ENCODE peak calls at places on chromosomes 13 and 19, in ten cellular contexts. N, E, T, A, K, V, S, X, J and W are unnamed samples.

GRCh38 chr19:31127132-31127967 is 221.9 kb downstream of the TSHZ3 start:
- DNase-seq in K (no peak), V (no peak), A (peak), S (peak), J (no peak), X (no peak), E (no peak), N (peak), T (peak), W (peak)

GRCh38 chr13:29684441-29684840 is 89.0 kb upstream of the SLC7A1 start:
- DNase-seq in J (no peak), K (no peak), A (no peak), S (no peak), N (no peak), V (no peak), T (no peak), E (no peak), X (no peak), W (peak)

GRCh38 chr19:18093439-18094161 is 4.0 kb upstream of the MAST3 start:
- DNase-seq in N (no peak), K (no peak), A (peak), J (no peak), X (no peak), V (no peak), T (no peak), E (no peak), S (no peak), W (peak)

GRCh38 chr19:50207730-50208129 is 4.3 kb downstream of the MYH14 start:
- DNase-seq in T (no peak), X (no peak), S (no peak), N (no peak), E (no peak), K (no peak), A (no peak), V (no peak), J (no peak), W (no peak)

GRCh38 chr19:17302391-17303166 is 646 bp downstream of the ABHD8 start:
- DNase-seq in A (no peak), T (peak), X (no peak), V (peak), K (no peak), J (no peak), S (no peak), N (peak), E (no peak), W (no peak)

GRCh38 chr13:108194435-108194936 is 20.9 kb downstream of the LIG4 start:
- DNase-seq in S (no peak), N (no peak), K (no peak), X (no peak), V (no peak), T (no peak), J (no peak), A (no peak), E (no peak), W (no peak)

GRCh38 chr13:45989607-45990006 is 62.9 kb downstream of the ZC3H13 start:
- DNase-seq in V (no peak), N (no peak), K (no peak), E (no peak), S (no peak), X (no peak), J (no peak), T (no peak), A (no peak), W (peak)

GRCh38 chr19:11422163-11423068 is 3.3 kb upstream of the RGL3 start:
- DNase-seq in V (peak), X (peak), K (peak), A (peak), S (peak), J (peak), E (peak), N (peak), T (peak), W (no peak)

GRCh38 chr13:20035130-20035529 is 76.6 kb downstream of the ZMYM2 start:
- DNase-seq in K (no peak), V (no peak), N (no peak), X (no peak), T (no peak), S (no peak), A (no peak), E (no peak), J (no peak), W (no peak)

GRCh38 chr19:11448923-11449554 is 13.6 kb downstream of the PRKCSH start:
- DNase-seq in V (no peak), N (peak), A (no peak), E (no peak), T (no peak), K (no peak), X (no peak), J (no peak), S (no peak), W (no peak)

GRCh38 chr13:75478659-75479058 is 3.3 kb downstream of the TBC1D4 start:
- DNase-seq in K (no peak), V (no peak), T (no peak), X (no peak), A (no peak), J (no peak), S (no peak), N (no peak), E (no peak), W (no peak)

GRCh38 chr19:3665681-3666544 is 34.4 kb downstream of the PIP5K1C start:
- DNase-seq in X (peak), K (no peak), E (no peak), S (peak), N (peak), V (peak), J (peak), T (peak), A (peak), W (no peak)

GRCh38 chr13:81223784-81224501 is 883.0 kb upstream of the SPRY2 start:
- DNase-seq in E (no peak), V (no peak), N (no peak), T (no peak), S (no peak), A (no peak), X (no peak), K (no peak), J (no peak), W (no peak)

GRCh38 chr19:17676295-17676694 is 11.9 kb downstream of the UNC13A start:
- DNase-seq in K (no peak), N (no peak), T (no peak), V (no peak), A (no peak), S (no peak), X (no peak), J (no peak), E (no peak), W (no peak)

GRCh38 chr19:35557539-35558399 is 5.7 kb downstream of the ATP4A start:
- DNase-seq in N (peak), A (peak), E (no peak), S (no peak), J (peak), T (peak), X (peak), V (peak), K (peak), W (peak)

GRCh38 chr13:73677041-73677589 is 457.1 kb downstream of the KLF12 start:
- DNase-seq in K (no peak), E (no peak), A (peak), J (no peak), X (no peak), N (no peak), T (no peak), S (no peak), V (no peak), W (peak)

GRCh38 chr13:97539651-97540230 is 105.8 kb downstream of the RAP2A start:
- DNase-seq in X (no peak), T (no peak), K (no peak), V (no peak), J (no peak), E (no peak), N (no peak), A (no peak), S (no peak), W (peak)

GRCh38 chr13:41463823-41464602 is 6.7 kb downstream of the RGCC start:
- DNase-seq in X (no peak), E (no peak), T (no peak), K (no peak), V (peak), J (no peak), S (no peak), A (no peak), N (no peak), W (no peak)

GRCh38 chr13:73718248-73718647 is 416.0 kb downstream of the KLF12 start:
- DNase-seq in V (no peak), J (no peak), T (no peak), A (no peak), N (no peak), E (no peak), X (no peak), K (no peak), S (no peak), W (no peak)

GRCh38 chr13:107210216-107211010 is 642.5 kb upstream of the ARGLU1 start:
- DNase-seq in K (no peak), N (no peak), A (no peak), X (no peak), S (no peak), T (no peak), V (no peak), E (no peak), J (no peak), W (peak)

GRCh38 chr19:34171539-34171876 is 796 bp upstream of the LSM14A start:
- DNase-seq in V (no peak), A (peak), E (no peak), K (no peak), X (no peak), T (no peak), J (no peak), S (no peak), N (no peak), W (peak)

DNA sequence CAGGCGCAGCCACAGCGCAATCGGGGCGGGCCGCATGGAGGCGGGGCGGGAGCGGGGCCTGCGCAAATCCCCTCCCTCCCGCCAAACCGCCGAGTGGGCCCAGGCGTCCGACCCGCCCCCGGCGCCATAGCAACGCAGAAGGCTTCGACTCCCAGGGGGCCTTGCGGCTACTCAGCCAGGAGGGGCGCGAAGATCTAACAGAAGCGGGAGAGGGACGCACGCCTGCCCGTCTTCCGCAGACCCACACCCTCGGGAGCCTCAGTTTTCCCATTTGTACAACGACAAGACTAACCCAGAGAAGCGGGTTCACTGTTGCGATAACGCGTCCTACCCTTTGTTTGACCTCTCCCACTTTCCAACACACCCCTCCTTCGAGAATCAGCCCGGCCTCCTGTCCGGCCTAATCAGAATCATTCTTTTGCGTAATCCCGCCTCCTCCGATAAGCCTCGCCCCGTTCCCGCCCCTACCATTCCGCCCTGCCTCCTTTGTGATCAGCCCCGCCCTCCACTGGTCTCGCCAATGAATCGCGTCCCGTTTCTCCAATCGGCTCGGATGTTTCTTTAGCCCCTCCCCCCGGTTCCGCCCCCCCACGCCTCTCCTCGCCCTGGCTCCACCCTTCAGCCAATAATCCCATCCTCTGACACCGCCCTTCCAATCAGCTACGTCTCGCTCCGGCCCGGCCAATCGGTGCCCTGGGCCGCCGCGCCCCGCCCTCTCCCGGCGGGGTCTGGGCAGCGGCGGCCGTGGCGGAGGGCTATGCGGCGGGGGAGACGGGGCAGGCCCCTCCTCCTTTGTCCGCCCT is at the start of gene PCSK4:
- DNase-seq in E (peak), A (peak), X (peak), V (peak), J (peak), N (peak), T (peak), K (peak), S (peak), W (peak)
- TF ChIP-seq POLR2A in E (no peak), A (peak), X (no peak), V (peak), J (no peak), N (no peak), T (no peak), K (no peak), S (no peak), W (no peak)

GRCh38 chr19:14072535-14073231 is at the start of gene MISP3:
- DNase-seq in T (peak), V (no peak), X (peak), A (no peak), S (peak), N (no peak), J (peak), E (no peak), K (no peak), W (no peak)
- TF ChIP-seq POLR2A in T (no peak), V (peak), X (no peak), A (no peak), S (peak), N (no peak), J (peak), E (no peak), K (no peak), W (no peak)

DNA sequence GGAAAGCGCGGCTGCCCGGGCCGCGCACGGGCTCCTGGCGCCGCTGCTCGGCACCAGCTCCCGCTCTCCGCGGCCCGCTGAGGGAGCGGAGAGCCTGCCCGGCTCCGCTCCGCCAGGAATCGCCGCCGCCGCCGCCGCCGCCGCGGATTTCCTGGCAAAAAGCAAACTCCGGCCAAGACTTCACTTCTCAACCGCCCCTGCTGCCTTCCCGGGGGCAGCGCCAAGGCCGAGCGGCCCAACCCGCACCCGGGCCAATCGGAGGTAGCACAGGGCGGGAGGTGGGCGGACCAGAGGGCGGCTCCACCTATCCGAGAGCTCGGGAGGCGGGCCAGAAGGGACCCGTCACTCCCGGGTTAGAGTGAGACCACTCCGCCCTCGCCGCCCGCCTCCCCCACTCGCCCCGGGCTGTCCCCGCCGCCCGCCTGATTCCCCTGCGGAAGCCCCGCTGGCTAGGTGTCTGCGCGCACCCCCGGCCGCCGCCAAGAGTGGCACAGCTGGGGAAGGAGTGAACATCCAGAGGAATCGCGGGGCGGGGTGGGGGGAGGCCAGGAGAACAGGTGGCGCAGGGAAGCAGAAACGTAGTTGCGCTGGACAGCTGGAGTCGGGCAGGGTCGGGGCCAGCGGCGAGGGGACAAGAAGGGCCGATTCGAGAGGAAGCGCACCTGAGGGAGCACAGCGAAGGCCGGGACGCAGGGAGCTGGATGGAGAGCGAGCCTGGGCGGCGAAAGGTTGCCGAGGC is at the start of gene LNX2:
- DNase-seq in E (peak), X (peak), N (peak), T (peak), S (peak), A (peak), J (peak), V (peak), K (peak), W (peak)
- TF ChIP-seq POLR2A in E (no peak), X (no peak), N (peak), T (peak), S (peak), A (no peak), J (peak), V (peak), K (peak), W (no peak)

DNA sequence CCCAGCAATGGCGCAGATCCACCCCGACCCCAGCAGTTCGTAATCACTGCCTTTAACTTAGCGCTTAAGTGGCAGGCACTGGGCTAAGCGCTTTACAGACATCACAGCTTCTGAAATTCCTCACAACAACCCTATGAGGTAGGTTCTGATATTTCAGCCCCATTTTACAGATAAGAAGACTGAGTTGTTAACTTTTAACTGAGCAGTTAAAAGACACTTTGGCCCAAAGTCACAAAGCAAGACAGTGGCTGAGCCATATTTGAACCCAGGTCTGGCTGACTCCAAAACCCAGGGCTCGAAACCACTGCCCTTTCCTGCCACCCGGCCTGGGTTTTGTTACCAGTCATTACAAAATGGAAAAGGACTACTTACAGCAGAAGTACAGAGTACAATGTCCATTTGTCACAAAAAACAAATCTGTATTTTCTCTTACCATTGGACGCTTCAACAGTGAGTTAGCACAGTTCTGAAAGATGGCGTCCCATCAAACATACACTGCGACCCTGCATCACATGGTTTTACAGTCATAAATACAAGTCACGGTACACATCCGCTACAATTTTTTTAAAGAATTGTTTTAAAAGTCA is 8.5 kb downstream of the HNRNPL start:
- DNase-seq in A (no peak), N (no peak), T (no peak), S (no peak), J (no peak), K (no peak), X (no peak), E (no peak), V (no peak), W (no peak)
- TF ChIP-seq POLR2A in A (no peak), N (no peak), T (no peak), S (no peak), J (no peak), K (no peak), X (no peak), E (no peak), V (no peak), W (no peak)

DNA sequence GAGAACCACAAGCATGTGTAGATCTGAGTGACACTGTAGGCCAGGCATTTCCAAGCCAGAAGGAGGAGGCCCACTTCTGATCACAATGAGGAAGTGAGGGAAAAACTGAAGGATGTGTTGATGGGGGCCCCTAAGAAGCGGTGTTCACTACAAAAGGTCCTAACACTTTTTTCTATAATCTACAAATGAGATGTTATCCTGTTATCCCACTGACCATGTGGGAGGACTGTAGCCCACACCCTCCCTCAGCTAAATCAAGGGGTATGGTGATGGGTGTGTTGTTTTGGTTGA is 99.0 kb upstream of the MCF2L start:
- DNase-seq in S (no peak), N (no peak), X (no peak), V (no peak), E (no peak), K (no peak), T (no peak), J (no peak), A (no peak), W (no peak)
- TF ChIP-seq POLR2A in S (no peak), N (no peak), X (no peak), V (no peak), E (no peak), K (no peak), T (no peak), J (no peak), A (no peak), W (no peak)

GRCh38 chr19:5896365-5897076 is 7.1 kb downstream of the NDUFA11 start:
- DNase-seq in T (no peak), V (no peak), J (no peak), X (no peak), K (no peak), N (no peak), A (no peak), S (no peak), E (no peak), W (no peak)
- TF ChIP-seq POLR2A in T (no peak), V (no peak), J (no peak), X (no peak), K (no peak), N (no peak), A (no peak), S (no peak), E (no peak), W (no peak)

DNA sequence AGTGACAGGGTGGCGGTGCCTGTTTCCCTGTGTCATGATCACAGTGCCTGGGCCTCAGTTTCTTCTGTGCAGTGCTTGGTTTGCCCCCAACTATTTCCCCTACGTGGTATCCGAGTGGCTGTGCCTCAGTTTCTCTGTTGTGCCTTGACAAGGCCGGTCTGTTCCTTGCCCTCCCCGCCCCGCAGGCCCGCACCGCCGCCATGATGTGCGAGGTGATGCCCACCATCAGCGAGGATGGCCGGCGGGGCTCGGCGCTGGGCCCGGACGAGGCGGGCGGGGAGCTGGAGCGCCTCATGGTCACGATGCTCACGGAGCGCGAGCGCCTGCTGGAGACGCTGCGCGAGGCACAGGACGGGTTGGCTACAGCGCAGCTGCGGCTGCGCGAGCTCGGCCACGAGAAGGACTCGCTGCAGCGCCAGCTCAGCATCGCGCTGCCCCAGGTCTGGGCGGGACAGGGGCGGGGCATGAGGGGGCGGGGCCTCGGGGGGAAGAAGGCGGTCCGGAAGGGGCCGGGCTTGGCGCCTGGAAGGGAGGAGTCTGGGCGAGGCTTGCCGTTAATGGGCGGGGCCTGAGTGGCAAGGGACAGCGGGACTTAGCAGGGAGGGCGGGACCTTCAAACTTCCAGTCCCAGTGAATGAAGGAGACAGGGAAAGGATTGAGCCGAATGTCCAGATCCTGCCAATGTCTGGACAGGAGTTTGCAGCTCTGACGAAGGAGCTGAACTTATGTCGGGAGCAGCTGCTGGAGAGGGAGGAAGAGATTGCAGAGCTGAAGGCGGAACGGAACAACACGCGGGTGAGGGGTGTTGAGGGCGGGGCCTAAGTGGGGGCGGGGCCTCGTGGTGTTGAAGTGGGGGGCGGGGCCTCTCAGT is 8.6 kb downstream of the PPFIA3 start:
- DNase-seq in T (peak), A (peak), N (peak), K (peak), E (peak), S (peak), X (peak), V (peak), J (peak), W (peak)
- TF ChIP-seq POLR2A in T (no peak), A (peak), N (no peak), K (no peak), E (no peak), S (no peak), X (no peak), V (no peak), J (no peak), W (no peak)

GRCh38 chr19:41689993-41690800 is 2.1 kb upstream of the CEACAM7 start:
- DNase-seq in V (no peak), S (no peak), K (no peak), X (no peak), E (no peak), A (no peak), N (no peak), J (no peak), T (no peak), W (no peak)

GRCh38 chr19:41687419-41687818 is 651 bp downstream of the CEACAM7 start:
- DNase-seq in T (no peak), X (no peak), V (no peak), A (no peak), E (no peak), J (no peak), N (no peak), K (no peak), S (no peak), W (no peak)

GRCh38 chr19:41688687-41689086 is 617 bp upstream of the CEACAM7 start:
- DNase-seq in V (no peak), X (no peak), A (no peak), E (no peak), T (no peak), N (no peak), K (peak), S (no peak), J (no peak), W (no peak)

GRCh38 chr19:41690801-41691065 is 2.7 kb upstream of the CEACAM7 start:
- DNase-seq in K (no peak), X (no peak), E (no peak), J (no peak), T (no peak), V (no peak), N (no peak), A (no peak), S (no peak), W (no peak)

GRCh38 chr19:41688098-41688497 is at the start of gene CEACAM7:
- DNase-seq in S (no peak), A (no peak), T (no peak), V (no peak), K (no peak), X (no peak), E (no peak), J (no peak), N (no peak), W (no peak)
- TF ChIP-seq POLR2A in S (peak), A (no peak), T (no peak), V (no peak), K (no peak), X (no peak), E (no peak), J (no peak), N (no peak), W (no peak)